ENCODE peak calls at places on chromosomes 6 and 20, in five cellular contexts. P is pancreas, H is ascending aorta, O is fibroblast of lung, T is neuronal stem cell. L is an unnamed sample. For H3K4me1, the result is how much of the 10 kb centered on the place peaks cover.

GRCh38 chr6:107386340-107386739 is 73.0 kb downstream of the PDSS2 start:
- DNase-seq in P (no peak), H (no peak), O (peak), T (no peak), L (no peak)

GRCh38 chr6:105359419-105360366 is 43.2 kb downstream of the PREP start:
- DNase-seq in P (no peak), H (no peak), O (peak), T (no peak), L (no peak)

GRCh38 chr6:11493979-11494378 is 43.6 kb upstream of the TMEM170B start:
- DNase-seq in P (no peak), H (no peak), O (no peak), T (no peak), L (no peak)

GRCh38 chr6:53476979-53477378 is 67.9 kb downstream of the GCLC start:
- DNase-seq in P (no peak), H (no peak), O (no peak), T (no peak), L (no peak)

GRCh38 chr20:42391807-42392206 is 773.6 kb upstream of the CHD6 start:
- DNase-seq in P (no peak), H (no peak), O (no peak), T (no peak), L (no peak)

GRCh38 chr20:62390306-62391164 is 3.6 kb downstream of the RPS21 start:
- DNase-seq in P (no peak), H (no peak), O (no peak), T (no peak), L (no peak)

GRCh38 chr20:16842721-16843120 is 94.6 kb downstream of the OTOR start:
- DNase-seq in P (no peak), H (no peak), O (no peak), T (no peak), L (no peak)

GRCh38 chr6:48111143-48111506 is at the start of gene PTCHD4:
- DNase-seq in P (no peak), H (no peak), O (peak), T (no peak), L (no peak)

GRCh38 chr6:78629154-78629721 is 238.1 kb upstream of the IRAK1BP1 start:
- DNase-seq in P (no peak), H (no peak), O (peak), T (no peak), L (no peak)

DNA sequence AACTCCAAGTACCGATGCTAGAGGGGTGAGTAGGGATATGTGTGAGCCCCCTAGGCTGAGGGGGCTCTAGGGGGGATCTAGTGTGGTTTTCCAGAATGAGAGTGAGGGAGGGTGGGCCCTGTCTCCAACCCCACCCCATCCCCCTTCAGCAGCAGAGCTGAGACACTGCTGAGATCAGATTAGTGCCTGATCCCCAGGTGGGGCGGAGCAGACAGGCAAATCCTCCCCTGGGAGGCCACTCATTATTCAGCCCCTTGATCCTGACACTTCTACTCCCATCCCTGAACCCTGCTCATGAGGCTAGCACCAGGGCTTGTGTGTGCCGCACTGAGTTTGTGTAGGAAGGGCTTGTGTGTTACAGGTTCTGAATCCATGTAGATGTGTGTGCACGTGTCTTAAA is 42.5 kb downstream of the SPDEF start:
- DNase-seq in P (no peak), H (no peak), O (no peak), T (no peak), L (no peak)
- H3K27ac ChIP-seq in P (no peak), H (no peak), O (no peak), T (no peak), L (no peak)

DNA sequence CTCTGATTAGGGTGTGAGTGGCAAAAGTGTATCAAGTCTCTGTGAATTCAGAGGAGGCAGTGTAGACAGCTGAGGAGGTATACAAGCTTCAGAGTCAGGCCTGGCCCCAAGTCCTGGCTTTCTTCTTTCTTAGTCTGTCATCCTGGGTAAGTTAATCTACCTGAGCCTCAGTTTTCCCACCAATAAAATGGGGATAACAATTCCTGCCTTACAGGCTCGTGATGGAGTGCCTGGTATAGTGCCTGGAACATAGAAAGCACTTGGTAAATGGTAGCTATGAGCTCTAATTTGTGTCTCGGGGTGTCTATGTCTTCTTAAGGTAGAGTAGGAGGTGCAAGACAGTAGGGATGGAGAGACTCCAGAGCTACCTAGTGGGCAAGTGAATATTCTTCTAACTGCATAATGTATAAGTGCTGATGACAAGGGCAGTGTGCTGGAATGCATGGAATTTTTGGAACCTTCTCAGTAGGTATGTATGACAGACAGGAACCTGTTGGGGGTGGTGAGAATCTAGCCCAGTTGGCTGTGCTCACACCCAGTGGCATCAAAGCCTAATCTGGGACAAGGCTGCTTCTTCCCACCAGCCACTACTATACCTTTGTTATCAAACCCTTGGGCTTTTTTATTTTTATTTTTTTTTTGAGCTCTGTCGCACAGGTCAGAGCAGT is 4.0 kb upstream of the SCUBE3 start:
- DNase-seq in P (no peak), H (no peak), O (no peak), T (no peak), L (no peak)
- H3K4me1 ChIP-seq in P (under half), H (under half), O (under half), T (under half), L (under half)

DNA sequence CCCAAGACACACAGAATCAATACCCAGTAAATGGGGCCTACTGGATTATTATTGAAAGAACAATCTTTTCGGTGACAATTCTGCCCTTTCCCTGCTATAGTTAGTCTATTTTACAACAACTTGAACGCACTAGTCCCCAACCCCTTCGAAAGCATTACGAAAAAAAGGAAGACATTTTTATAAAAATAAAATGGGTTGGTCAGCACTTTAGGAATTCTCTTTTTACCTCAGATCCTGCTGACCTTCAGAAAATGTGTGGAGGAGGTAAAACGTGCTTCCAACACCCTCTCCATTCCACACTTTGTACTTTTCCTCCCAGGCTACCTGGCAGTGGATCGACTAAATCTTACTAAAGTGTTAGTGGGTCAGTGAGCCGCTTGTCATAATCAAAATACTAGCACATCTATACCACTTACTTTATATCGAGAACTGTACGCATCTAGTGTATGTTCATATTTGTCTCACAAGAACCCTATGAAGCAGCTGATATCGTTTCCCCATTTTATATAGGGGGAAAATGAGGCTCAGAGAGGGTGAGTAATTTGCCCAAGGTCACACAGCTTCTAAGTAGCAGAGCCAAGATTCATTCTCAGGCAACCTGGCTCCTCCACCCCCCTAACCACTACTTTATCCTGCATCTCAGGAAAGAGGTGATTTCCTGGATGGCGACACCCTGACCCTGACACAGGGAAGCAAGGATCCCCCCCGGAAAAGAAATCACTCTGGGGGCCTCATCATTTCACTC is 10.6 kb downstream of the NFATC2 start:
- DNase-seq in P (no peak), H (no peak), O (no peak), T (no peak), L (no peak)
- H3K27ac ChIP-seq in P (no peak), H (no peak), O (peak), T (no peak), L (peak)

DNA sequence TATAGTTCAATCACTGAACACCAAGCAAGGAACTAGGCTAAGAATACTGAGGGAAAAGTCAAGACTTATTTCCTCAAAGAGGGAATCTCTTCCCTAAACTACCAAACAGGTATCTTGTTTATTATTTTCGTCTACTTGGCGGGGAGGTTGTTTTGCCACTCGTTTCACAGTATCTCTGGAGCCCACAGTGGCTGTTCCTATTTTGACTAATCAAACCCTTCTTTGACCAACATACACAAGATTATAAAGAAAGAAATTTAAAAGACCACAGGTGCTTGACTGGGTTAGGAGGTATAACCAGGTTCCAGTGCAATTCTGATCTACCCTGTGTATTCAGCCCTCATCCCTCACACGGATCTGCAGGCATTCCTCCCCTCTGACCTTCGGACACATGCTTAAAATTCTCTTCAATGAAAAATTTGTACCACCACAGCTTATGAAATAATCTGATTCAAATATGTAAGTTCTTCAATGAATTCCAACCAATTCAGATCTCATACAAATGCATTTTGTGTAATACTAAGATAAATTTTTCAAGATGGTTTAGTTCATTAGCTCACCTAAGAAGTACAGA is 5.9 kb downstream of the MAN1A1 start:
- DNase-seq in P (no peak), H (no peak), O (no peak), T (no peak), L (no peak)
- H3K4me1 ChIP-seq in P (under half), H (under half), O (under half), T (under half), L (under half)